ENCODE peak calls at places on chromosomes 12 and 14, in four cellular contexts. X is naive thymus-derived CD4-positive, alpha-beta T cell; S is aorta; J is sigmoid colon. A is an unnamed sample.
A peak's percentile ranks its signal among the peaks of the same experiment; 100 is the strongest.

GRCh38 chr12:115440438-115440837 is 756.5 kb upstream of the TBX3 start:
- DNase-seq in X (no peak), S (no peak), J (no peak), A (no peak)

GRCh38 chr14:59055439-59056045 is 132.9 kb upstream of the DAAM1 start:
- DNase-seq in X (no peak), S (no peak), J (no peak), A (no peak)

GRCh38 chr12:2110127-2110526 is 57.3 kb downstream of the CACNA1C start:
- DNase-seq in X (no peak), S (no peak), J (peak; percentile 49), A (no peak)

GRCh38 chr14:73250317-73250713 is 13.0 kb downstream of the PAPLN start:
- DNase-seq in X (no peak), S (peak; percentile 21), J (no peak), A (no peak)

GRCh38 chr14:100615736-100616695 is 28.8 kb upstream of the BEGAIN start:
- DNase-seq in X (no peak), S (peak; percentile 24), J (peak; percentile 47), A (peak; percentile 12)

GRCh38 chr14:75295491-75296338 is 17.1 kb downstream of the FOS start:
- DNase-seq in X (peak; percentile 69), S (peak; percentile 91), J (peak; percentile 93), A (peak; percentile 83)

GRCh38 chr14:52339262-52339661 is 25.1 kb downstream of the PTGER2 start:
- DNase-seq in X (no peak), S (no peak), J (no peak), A (no peak)

GRCh38 chr12:48189331-48190125 is 6.1 kb downstream of the CCDC184 start:
- DNase-seq in X (peak; percentile 29), S (peak; percentile 60), J (peak; percentile 80), A (peak; percentile 87)

DNA sequence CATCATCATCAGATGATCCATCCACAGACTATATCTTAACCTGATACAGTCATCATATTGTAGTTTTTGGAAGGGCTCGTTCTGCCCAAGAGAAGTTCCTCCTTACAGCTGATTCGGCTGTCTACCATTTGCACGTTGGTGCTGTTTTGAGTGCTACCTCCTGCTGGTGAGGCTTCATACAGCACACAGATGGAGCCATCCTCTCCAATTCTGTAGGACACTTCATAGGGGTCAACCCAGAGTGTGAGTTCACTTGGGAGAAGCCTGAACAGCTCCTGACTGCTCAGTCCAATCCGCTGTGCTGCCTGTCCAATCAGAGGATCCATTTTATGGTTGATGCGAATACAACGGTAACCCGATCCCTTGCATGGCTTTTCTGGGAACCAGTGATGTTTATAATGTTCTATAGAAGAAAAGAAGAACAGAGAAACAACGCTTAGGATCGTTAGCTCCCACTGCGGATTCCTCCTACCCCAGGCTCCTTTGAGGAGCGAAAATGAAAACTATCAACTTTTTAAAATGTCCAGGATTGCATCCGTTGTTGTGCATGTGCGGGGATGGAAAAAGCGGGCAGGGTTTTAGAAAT is 1.5 kb downstream of the BTG1 start:
- DNase-seq in X (peak; percentile 48), S (peak; percentile 75), J (peak; percentile 89), A (peak; percentile 70)
- H3K4me1 ChIP-seq in X (peaks cover 7% of the 10 kb centered on the region), S (no peaks in the 10 kb centered on the region), J (no peaks in the 10 kb centered on the region), A (peaks cover 34% of the 10 kb centered on the region)

DNA sequence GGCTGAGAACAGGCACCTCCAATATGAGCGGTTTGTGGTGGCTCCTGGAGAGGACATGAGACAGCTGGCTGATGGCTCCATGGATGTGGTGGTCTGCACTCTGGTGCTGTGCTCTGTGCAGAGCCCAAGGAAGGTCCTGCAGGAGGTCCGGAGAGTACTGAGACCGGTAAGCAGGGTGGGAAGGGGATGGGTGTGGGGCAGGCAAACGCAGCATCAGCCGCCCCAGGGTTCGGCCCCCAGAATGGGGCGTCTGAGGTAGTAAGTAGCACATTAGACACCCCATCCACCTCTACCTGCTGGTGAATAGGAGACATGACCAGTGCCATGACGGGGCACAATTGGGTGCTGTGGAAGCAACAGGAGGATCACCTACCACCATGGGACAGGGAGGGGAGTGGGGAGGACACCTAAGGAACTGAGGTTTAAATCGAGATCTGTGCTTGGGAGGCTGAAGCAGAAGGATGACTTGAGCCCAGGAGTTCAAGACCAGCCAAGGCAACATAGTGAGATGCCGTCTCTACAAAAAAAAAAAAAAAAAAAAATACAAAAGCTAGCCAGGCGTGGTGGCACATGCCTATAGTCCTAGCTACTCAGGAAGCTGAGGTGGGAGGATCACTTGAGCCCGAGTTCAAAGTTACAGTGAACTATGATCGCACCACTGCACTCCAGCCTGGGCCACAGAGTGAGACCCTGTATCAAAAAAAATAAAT is 25.5 kb downstream of the ITGA7 start:
- DNase-seq in X (no peak), S (no peak), J (peak; percentile 56), A (no peak)
- H3K4me3 ChIP-seq in X (no peak overlapping the region), S (no peak overlapping the region), J (peak overlapping the region; percentile 14), A (peak overlapping the region; percentile 59)

DNA sequence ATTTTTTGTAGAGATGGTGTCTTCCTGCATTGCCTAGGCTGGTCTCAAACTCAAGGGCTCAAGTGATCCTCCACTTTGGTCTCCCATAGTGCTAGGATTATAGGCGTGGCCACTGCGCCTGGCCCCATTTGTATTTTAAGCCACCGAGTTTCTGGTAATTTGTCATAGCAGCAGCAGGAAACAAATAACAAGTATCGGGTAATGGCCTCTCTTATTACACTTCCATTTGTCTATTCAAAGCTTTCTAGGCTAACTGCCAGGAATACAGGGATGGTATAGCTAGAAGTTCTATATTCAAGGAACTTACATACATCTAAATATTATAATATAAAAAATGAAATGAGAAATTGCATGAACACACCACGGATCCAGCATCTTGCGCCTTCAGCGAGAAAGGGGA is 9.4 kb downstream of the BDKRB1 start:
- DNase-seq in X (no peak), S (no peak), J (no peak), A (no peak)
- H3K4me1 ChIP-seq in X (no peaks in the 10 kb centered on the region), S (no peaks in the 10 kb centered on the region), J (peaks cover 29% of the 10 kb centered on the region), A (peaks cover 11% of the 10 kb centered on the region)

DNA sequence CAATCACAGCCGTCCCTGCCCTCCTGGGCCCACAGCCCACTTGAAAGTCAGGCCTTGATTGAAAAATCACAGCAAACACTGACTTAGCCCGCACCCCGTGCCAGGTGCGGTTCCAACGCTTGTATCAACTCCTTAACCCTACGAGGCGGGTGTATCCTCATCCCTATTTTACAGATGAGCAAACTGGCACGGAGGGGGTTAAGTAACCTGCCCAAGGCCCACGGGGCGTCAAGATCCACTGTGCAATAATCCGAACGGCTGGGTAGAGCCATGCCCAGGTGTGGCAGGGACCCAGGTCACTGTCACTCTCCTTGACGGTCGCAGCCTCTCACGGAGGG is 583 bp downstream of the DNAH10 start:
- DNase-seq in X (no peak), S (no peak), J (peak; percentile 42), A (no peak)
- H3K4me3 ChIP-seq in X (peak overlapping the region; percentile 52), S (no peak overlapping the region), J (no peak overlapping the region), A (peak overlapping the region; percentile 84)

GRCh38 chr14:64760146-64760755 is 56.0 kb downstream of the PLEKHG3 start:
- DNase-seq in X (peak; percentile 36), S (no peak), J (no peak), A (peak; percentile 70)
- H3K4me1 ChIP-seq in X (peaks cover 77% of the 10 kb centered on the region), S (peaks cover 2% of the 10 kb centered on the region), J (peaks cover 76% of the 10 kb centered on the region), A (peaks cover 80% of the 10 kb centered on the region)

GRCh38 chr14:71579331-71579730 is 352.9 kb upstream of the RGS6 start:
- DNase-seq in X (no peak), S (no peak), J (no peak), A (no peak)

GRCh38 chr14:71576472-71576871 is 355.8 kb upstream of the RGS6 start:
- DNase-seq in X (no peak), S (no peak), J (no peak), A (no peak)

DNA sequence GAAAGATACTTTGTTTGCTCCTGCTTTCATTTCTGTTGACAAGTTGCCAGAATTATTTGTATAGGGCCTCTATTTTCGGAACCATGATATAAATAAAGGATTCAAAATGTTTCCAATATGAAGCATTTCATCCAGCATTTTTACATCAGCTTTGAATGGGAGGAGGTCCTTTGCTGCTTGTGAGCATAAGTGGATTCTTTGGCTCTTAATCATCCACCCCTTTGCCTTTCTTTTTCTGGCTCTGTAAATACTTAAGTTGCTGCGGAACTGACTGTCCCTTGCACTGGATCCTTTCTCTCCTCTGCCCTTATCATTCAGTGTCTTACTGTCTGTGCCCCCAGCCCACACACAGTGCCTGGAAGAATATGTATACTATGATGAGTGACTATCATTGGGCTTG is 357.3 kb upstream of the RGS6 start:
- DNase-seq in X (no peak), S (no peak), J (no peak), A (no peak)
- H3K4me3 ChIP-seq in X (no peak overlapping the region), S (no peak overlapping the region), J (no peak overlapping the region), A (no peak overlapping the region)

DNA sequence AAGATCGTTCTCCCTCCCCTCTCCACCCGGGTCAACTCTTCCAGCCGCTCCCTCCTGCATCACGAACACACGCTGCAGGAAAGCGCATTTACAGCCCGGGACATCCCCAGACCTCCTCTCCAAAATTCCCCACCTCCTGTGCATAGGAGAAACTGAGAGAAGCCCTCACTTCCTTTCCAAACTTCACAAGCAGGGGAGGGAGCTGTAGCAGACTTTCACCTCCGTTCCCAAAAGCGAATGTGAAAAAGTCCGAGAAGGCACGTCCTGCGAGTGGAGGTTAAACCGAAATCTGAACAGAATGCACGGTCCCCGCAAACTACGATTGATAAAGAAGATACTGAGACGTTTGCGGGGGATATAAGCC is 467 bp downstream of the BCAT1 start:
- DNase-seq in X (no peak), S (peak; percentile 57), J (no peak), A (no peak)
- H3K4me1 ChIP-seq in X (peaks cover 8% of the 10 kb centered on the region), S (no peaks in the 10 kb centered on the region), J (peaks cover 4% of the 10 kb centered on the region), A (peaks cover 27% of the 10 kb centered on the region)